ENCODE peak calls at places on chromosomes 5 and 9, in seven cellular contexts. P, M, X, E, B, N and V are unnamed samples.

GRCh38 chr5:150488519-150489357 is 19.2 kb upstream of the NDST1 start:
- DNase-seq in B (peak; percentile 78), P (peak; percentile 49), N (peak; percentile 76), X (peak; percentile 55), M (no peak), E (no peak), V (peak; percentile 86)

GRCh38 chr5:137666109-137666850 is 69.6 kb downstream of the KLHL3 start:
- DNase-seq in E (no peak), M (no peak), B (no peak), N (peak; percentile 35), P (no peak), X (no peak), V (no peak)

GRCh38 chr5:1060535-1060981 is 51.3 kb downstream of the SLC12A7 start:
- DNase-seq in P (no peak), N (no peak), B (no peak), E (no peak), M (no peak), X (no peak), V (peak; percentile 17)

GRCh38 chr5:93452255-93452654 is 128.8 kb downstream of the NR2F1-AS1 start:
- DNase-seq in B (no peak), N (no peak), M (no peak), E (no peak), P (no peak), X (no peak), V (no peak)

GRCh38 chr5:31427013-31427783 is 104.7 kb downstream of the DROSHA start:
- DNase-seq in B (no peak), E (no peak), M (no peak), N (no peak), P (no peak), X (no peak), V (peak; percentile 35)

GRCh38 chr9:131758972-131759647 is 19.2 kb upstream of the RAPGEF1 start:
- DNase-seq in P (no peak), B (no peak), M (no peak), N (no peak), E (no peak), X (no peak), V (no peak)

GRCh38 chr9:131500377-131500776 is 2.3 kb upstream of the POMT1 start:
- DNase-seq in M (no peak), P (peak; percentile 21), E (no peak), N (no peak), B (no peak), X (no peak), V (no peak)

GRCh38 chr5:132204330-132204729 is 23.3 kb downstream of the P4HA2 start:
- DNase-seq in E (no peak), M (no peak), B (no peak), P (no peak), N (no peak), X (no peak), V (no peak)

GRCh38 chr5:45596320-45596719 is 99.9 kb downstream of the HCN1 start:
- DNase-seq in B (no peak), M (no peak), P (no peak), N (no peak), X (no peak), E (no peak), V (no peak)

GRCh38 chr5:5492087-5492933 is 69.8 kb downstream of the ICE1 start:
- DNase-seq in M (peak; percentile 44), N (no peak), X (no peak), E (peak; percentile 54), B (no peak), P (peak; percentile 17), V (no peak)

GRCh38 chr5:128635379-128635778 is 97.3 kb upstream of the FBN2 start:
- DNase-seq in P (no peak), N (no peak), X (no peak), M (no peak), E (no peak), B (no peak), V (no peak)

GRCh38 chr5:66074891-66075290 is 69.2 kb upstream of the SREK1 start:
- DNase-seq in X (no peak), P (no peak), B (no peak), M (no peak), N (no peak), E (no peak), V (no peak)

GRCh38 chr9:135971892-135972291 is 10.7 kb upstream of the UBAC1 start:
- DNase-seq in B (peak; percentile 78), N (peak; percentile 81), E (peak; percentile 71), M (peak; percentile 38), X (no peak), P (peak; percentile 87), V (no peak)

GRCh38 chr5:137815202-137815990 is 52.3 kb upstream of the MYOT start:
- DNase-seq in B (no peak), N (no peak), E (no peak), X (no peak), M (no peak), P (no peak), V (no peak)

GRCh38 chr5:153802419-153802818 is 236.3 kb downstream of the FAM114A2 start:
- DNase-seq in M (no peak), X (no peak), N (no peak), P (no peak), E (no peak), B (no peak), V (no peak)

GRCh38 chr5:154653764-154654483 is 101.3 kb upstream of the LARP1 start:
- DNase-seq in E (no peak), B (no peak), N (no peak), P (no peak), M (no peak), X (no peak), V (no peak)

GRCh38 chr9:96758845-96759673 is 18.8 kb downstream of the ZNF510 start:
- DNase-seq in X (no peak), B (no peak), N (no peak), P (no peak), M (no peak), E (no peak), V (no peak)

GRCh38 chr5:6783787-6784186 is 70.6 kb downstream of the TENT4A start:
- DNase-seq in P (no peak), B (no peak), X (no peak), M (no peak), E (no peak), N (no peak), V (no peak)

GRCh38 chr5:143318833-143319232 is 84.7 kb downstream of the NR3C1 start:
- DNase-seq in E (no peak), M (no peak), B (no peak), X (no peak), P (no peak), N (no peak), V (no peak)

GRCh38 chr5:98581416-98581999 is 192.0 kb upstream of the RGMB start:
- DNase-seq in M (no peak), E (no peak), X (no peak), B (no peak), P (no peak), N (no peak), V (no peak)

GRCh38 chr5:57953830-57954229 is 471.2 kb upstream of the ACTBL2 start:
- DNase-seq in E (no peak), P (no peak), B (no peak), M (no peak), X (no peak), N (no peak), V (no peak)
- TF ChIP-seq EP300 in E (no peak), P (no peak), B (no peak), M (no peak), X (no peak), N (no peak), V (no peak)

DNA sequence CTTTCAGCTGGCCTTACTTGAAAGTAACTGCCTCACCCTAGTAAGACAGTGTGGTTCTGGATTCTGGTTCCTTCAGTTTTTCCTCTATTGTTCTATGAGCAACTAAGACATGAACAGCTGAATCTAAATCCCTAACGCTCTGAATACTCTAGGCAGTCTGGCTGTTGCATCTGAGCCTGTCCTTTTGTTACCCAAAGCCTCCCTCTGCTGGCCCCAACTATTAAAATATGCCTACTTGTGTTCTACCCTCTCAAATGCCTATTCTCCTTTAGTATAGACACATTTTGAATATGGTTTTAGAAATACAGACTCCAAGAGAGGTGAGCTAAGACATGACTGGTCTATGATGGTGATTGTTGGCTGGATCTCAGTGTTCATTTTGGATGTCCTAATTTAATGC is 1203.6 kb upstream of the DMAC1 start:
- DNase-seq in N (no peak), P (no peak), E (peak; percentile 16), X (no peak), B (no peak), M (no peak), V (no peak)
- TF ChIP-seq CTCF in N (no peak), P (no peak), E (peak; percentile 43), X (no peak), B (no peak), M (no peak), V (peak; percentile 18)

GRCh38 chr5:79235578-79236363 is at the start of gene JMY:
- DNase-seq in M (peak; percentile 82), N (peak; percentile 90), X (peak; percentile 78), B (peak; percentile 89), E (peak; percentile 75), P (peak; percentile 90), V (peak; percentile 90)

GRCh38 chr5:79240561-79240960 is 4.6 kb downstream of the JMY start:
- DNase-seq in N (no peak), B (no peak), X (no peak), P (no peak), E (no peak), M (no peak), V (no peak)

GRCh38 chr5:79236970-79237734 is 1.2 kb downstream of the JMY start:
- DNase-seq in B (peak; percentile 50), P (peak; percentile 44), M (peak; percentile 43), X (no peak), N (peak; percentile 53), E (peak; percentile 36), V (peak; percentile 48)

GRCh38 chr5:79236364-79236969 is 536 bp downstream of the JMY start:
- DNase-seq in B (no peak), X (no peak), P (no peak), N (no peak), E (no peak), M (peak; percentile 21), V (no peak)

GRCh38 chr5:79237735-79238560 is 2.0 kb downstream of the JMY start:
- DNase-seq in E (no peak), B (no peak), P (no peak), M (no peak), X (no peak), N (no peak), V (no peak)
- H3K4me1 ChIP-seq in E (peaks cover 42% of the 10 kb centered on the region), B (peaks cover 39% of the 10 kb centered on the region), P (peaks cover 59% of the 10 kb centered on the region), M (peaks cover 14% of the 10 kb centered on the region), X (peaks cover 23% of the 10 kb centered on the region), N (peaks cover 21% of the 10 kb centered on the region), V (peaks cover 3% of the 10 kb centered on the region)

GRCh38 chr5:140260089-140260656 is 42.7 kb downstream of the PFDN1 start:
- DNase-seq in N (no peak), E (no peak), X (no peak), P (no peak), B (no peak), M (no peak), V (no peak)
- TF ChIP-seq EP300 in N (no peak), E (no peak), X (no peak), P (no peak), B (no peak), M (no peak), V (no peak)

GRCh38 chr9:123773783-123774182 is 156.1 kb downstream of the DENND1A start:
- DNase-seq in M (no peak), B (no peak), P (no peak), N (no peak), E (no peak), X (no peak), V (no peak)
- TF ChIP-seq CTCF in M (no peak), B (no peak), P (no peak), N (no peak), E (no peak), X (no peak), V (no peak)